ENCODE peak calls at places on chromosomes 7 and 10, in six cellular contexts. One of them, this sample, is unnamed.

GRCh38 chr7:17623546-17624185 is 316.6 kb downstream of the SNX13 start:
- DNase-seq in body of pancreas: no peak
- DNase-seq in testis: no peak
- DNase-seq in transverse colon: no peak
- DNase-seq in stomach: no peak
- DNase-seq in heart left ventricle: no peak
- DNase-seq in this sample: no peak

GRCh38 chr10:26540601-26541000 is 102.5 kb downstream of the APBB1IP start:
- DNase-seq in body of pancreas: no peak
- DNase-seq in testis: no peak
- DNase-seq in transverse colon: no peak
- DNase-seq in stomach: no peak
- DNase-seq in heart left ventricle: no peak
- DNase-seq in this sample: no peak

GRCh38 chr7:12369700-12370099 is 34.0 kb downstream of the VWDE start:
- DNase-seq in body of pancreas: no peak
- DNase-seq in testis: no peak
- DNase-seq in transverse colon: no peak
- DNase-seq in stomach: no peak
- DNase-seq in heart left ventricle: no peak
- DNase-seq in this sample: no peak

GRCh38 chr7:127253289-127254162 is 785 bp upstream of the GRM8 start:
- DNase-seq in body of pancreas: peak; percentile 64
- DNase-seq in testis: peak; percentile 83
- DNase-seq in transverse colon: peak; percentile 77
- DNase-seq in stomach: peak; percentile 67
- DNase-seq in heart left ventricle: peak; percentile 67
- DNase-seq in this sample: no peak

GRCh38 chr7:51141451-51141971 is 175.1 kb downstream of the COBL start:
- DNase-seq in body of pancreas: no peak
- DNase-seq in testis: no peak
- DNase-seq in transverse colon: no peak
- DNase-seq in stomach: no peak
- DNase-seq in heart left ventricle: no peak
- DNase-seq in this sample: peak; percentile 83

GRCh38 chr10:115214799-115215198 is 121.6 kb downstream of the ATRNL1 start:
- DNase-seq in body of pancreas: no peak
- DNase-seq in testis: no peak
- DNase-seq in transverse colon: no peak
- DNase-seq in stomach: no peak
- DNase-seq in heart left ventricle: no peak
- DNase-seq in this sample: no peak

GRCh38 chr7:25856056-25856780 is 295.8 kb upstream of the NFE2L3 start:
- DNase-seq in body of pancreas: no peak
- DNase-seq in testis: peak; percentile 17
- DNase-seq in transverse colon: peak; percentile 35
- DNase-seq in stomach: no peak
- DNase-seq in heart left ventricle: no peak
- DNase-seq in this sample: no peak

GRCh38 chr10:71848325-71849277 is 2.5 kb downstream of the PSAP start:
- DNase-seq in body of pancreas: no peak
- DNase-seq in testis: no peak
- DNase-seq in transverse colon: no peak
- DNase-seq in stomach: no peak
- DNase-seq in heart left ventricle: no peak
- DNase-seq in this sample: no peak

GRCh38 chr7:36474283-36475010 is 84.8 kb downstream of the ANLN start:
- DNase-seq in body of pancreas: no peak
- DNase-seq in testis: no peak
- DNase-seq in transverse colon: no peak
- DNase-seq in stomach: no peak
- DNase-seq in heart left ventricle: no peak
- DNase-seq in this sample: no peak

GRCh38 chr10:6894405-6894804 is 314.3 kb upstream of the PRKCQ start:
- DNase-seq in body of pancreas: no peak
- DNase-seq in testis: no peak
- DNase-seq in transverse colon: no peak
- DNase-seq in stomach: no peak
- DNase-seq in heart left ventricle: no peak
- DNase-seq in this sample: no peak

GRCh38 chr7:124201768-124202349 is 169.0 kb upstream of the TMEM229A start:
- DNase-seq in body of pancreas: no peak
- DNase-seq in testis: no peak
- DNase-seq in transverse colon: no peak
- DNase-seq in stomach: no peak
- DNase-seq in heart left ventricle: no peak
- DNase-seq in this sample: no peak

GRCh38 chr7:107610353-107610752 is 30.3 kb downstream of the BCAP29 start:
- DNase-seq in body of pancreas: no peak
- DNase-seq in testis: no peak
- DNase-seq in transverse colon: no peak
- DNase-seq in stomach: no peak
- DNase-seq in heart left ventricle: no peak
- DNase-seq in this sample: no peak

GRCh38 chr7:44150966-44151678 is 10.0 kb upstream of the MYL7 start:
- DNase-seq in body of pancreas: peak; percentile 8
- DNase-seq in testis: no peak
- DNase-seq in transverse colon: no peak
- DNase-seq in stomach: no peak
- DNase-seq in heart left ventricle: no peak
- DNase-seq in this sample: no peak

GRCh38 chr7:21980921-21981320 is 35.2 kb upstream of the CDCA7L start:
- DNase-seq in body of pancreas: no peak
- DNase-seq in testis: no peak
- DNase-seq in transverse colon: no peak
- DNase-seq in stomach: no peak
- DNase-seq in heart left ventricle: no peak
- DNase-seq in this sample: no peak

GRCh38 chr10:47195274-47195885 is 104.6 kb upstream of the GDF10 start:
- DNase-seq in body of pancreas: no peak
- DNase-seq in testis: no peak
- DNase-seq in transverse colon: no peak
- DNase-seq in stomach: no peak
- DNase-seq in heart left ventricle: no peak
- DNase-seq in this sample: no peak

GRCh38 chr10:110169586-110169985 is 37.8 kb upstream of the MXI1 start:
- DNase-seq in body of pancreas: no peak
- DNase-seq in testis: no peak
- DNase-seq in transverse colon: no peak
- DNase-seq in stomach: no peak
- DNase-seq in heart left ventricle: no peak
- DNase-seq in this sample: peak; percentile 40

GRCh38 chr7:78280276-78280675 is 481.7 kb downstream of the PHTF2 start:
- DNase-seq in body of pancreas: no peak
- DNase-seq in testis: no peak
- DNase-seq in transverse colon: no peak
- DNase-seq in stomach: no peak
- DNase-seq in heart left ventricle: no peak
- DNase-seq in this sample: no peak

GRCh38 chr10:119206603-119207366 is 586 bp upstream of the GRK5 start:
- DNase-seq in body of pancreas: peak; percentile 61
- DNase-seq in testis: peak; percentile 73
- DNase-seq in transverse colon: peak; percentile 70
- DNase-seq in stomach: peak; percentile 76
- DNase-seq in heart left ventricle: peak; percentile 86
- DNase-seq in this sample: peak; percentile 93

GRCh38 chr7:32030904-32031692 is 39.1 kb downstream of the PDE1C start:
- DNase-seq in body of pancreas: no peak
- DNase-seq in testis: no peak
- DNase-seq in transverse colon: no peak
- DNase-seq in stomach: no peak
- DNase-seq in heart left ventricle: no peak
- DNase-seq in this sample: no peak

GRCh38 chr7:51033722-51034530 is 251.2 kb upstream of the GRB10 start:
- DNase-seq in body of pancreas: no peak
- DNase-seq in testis: no peak
- DNase-seq in transverse colon: no peak
- DNase-seq in stomach: no peak
- DNase-seq in heart left ventricle: peak; percentile 44
- DNase-seq in this sample: no peak

GRCh38 chr10:113644185-113645120 is 19.4 kb downstream of the NRAP start:
- DNase-seq in body of pancreas: no peak
- DNase-seq in testis: no peak
- DNase-seq in transverse colon: peak; percentile 36
- DNase-seq in stomach: peak; percentile 29
- DNase-seq in heart left ventricle: no peak
- DNase-seq in this sample: no peak

GRCh38 chr7:79936281-79936983 is 198.2 kb upstream of the GNAI1 start:
- DNase-seq in body of pancreas: no peak
- DNase-seq in testis: no peak
- DNase-seq in transverse colon: no peak
- DNase-seq in stomach: no peak
- DNase-seq in heart left ventricle: no peak
- DNase-seq in this sample: no peak

GRCh38 chr7:142088022-142088714 is 23.4 kb upstream of the MGAM2 start:
- DNase-seq in body of pancreas: peak; percentile 71
- DNase-seq in testis: no peak
- DNase-seq in transverse colon: peak; percentile 12
- DNase-seq in stomach: no peak
- DNase-seq in heart left ventricle: no peak
- DNase-seq in this sample: no peak

GRCh38 chr10:22433875-22434274 is 88.6 kb downstream of the SPAG6 start:
- DNase-seq in body of pancreas: no peak
- DNase-seq in testis: no peak
- DNase-seq in transverse colon: no peak
- DNase-seq in stomach: no peak
- DNase-seq in heart left ventricle: no peak
- DNase-seq in this sample: no peak

GRCh38 chr7:24152907-24153513 is 131.0 kb upstream of the NPY start:
- DNase-seq in body of pancreas: no peak
- DNase-seq in testis: no peak
- DNase-seq in transverse colon: peak; percentile 11
- DNase-seq in stomach: no peak
- DNase-seq in heart left ventricle: no peak
- DNase-seq in this sample: no peak

DNA sequence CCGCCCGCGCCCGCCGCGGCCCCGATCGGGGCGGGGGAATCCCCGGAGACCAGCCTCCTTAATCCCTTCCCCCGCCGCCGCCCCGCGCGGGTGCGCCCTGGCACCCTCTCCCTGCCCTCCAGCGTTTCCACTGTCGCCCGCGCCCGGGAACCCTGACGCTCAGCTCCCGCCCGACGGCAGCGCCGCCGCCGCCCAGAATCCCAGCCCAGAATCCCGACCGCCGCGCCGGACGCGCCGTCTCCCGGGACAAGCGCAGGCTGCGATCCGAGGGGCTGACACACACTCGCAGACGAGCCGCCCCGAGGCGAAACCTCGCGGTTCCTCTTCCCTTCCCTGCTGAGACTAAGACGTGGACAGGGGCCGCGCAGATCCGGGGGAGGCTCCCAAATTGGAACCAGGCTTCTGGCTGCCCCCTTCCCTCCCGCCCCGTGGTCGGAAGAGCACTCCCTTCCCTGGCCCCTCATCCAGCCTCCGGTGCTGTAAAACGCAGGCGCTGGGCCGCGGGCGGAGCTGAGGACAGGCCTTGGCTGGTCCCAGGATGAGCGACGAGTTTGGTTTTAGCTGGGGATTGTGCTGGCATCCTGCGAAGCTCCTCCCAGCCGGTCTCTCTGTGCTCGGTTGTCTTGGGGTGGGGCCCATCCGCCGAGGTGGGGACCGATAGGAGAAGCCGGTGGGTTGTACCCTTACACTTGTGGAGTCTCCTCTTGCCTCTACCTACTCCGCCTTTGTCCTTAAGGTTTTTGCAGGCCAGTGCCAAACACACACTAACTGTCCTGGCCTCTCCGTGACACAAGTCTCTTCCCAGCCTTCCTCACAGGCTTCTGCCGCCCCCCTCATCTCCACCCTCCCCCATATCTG is 1.1 kb downstream of the MARVELD1 start:
- DNase-seq in body of pancreas: peak; percentile 33
- DNase-seq in testis: peak; percentile 80
- DNase-seq in transverse colon: peak; percentile 72
- DNase-seq in stomach: peak; percentile 38
- DNase-seq in heart left ventricle: peak; percentile 84
- DNase-seq in this sample: peak; percentile 96
- TF ChIP-seq POLR2A in body of pancreas: peak; percentile 42
- TF ChIP-seq POLR2A in testis: peak; percentile 33
- TF ChIP-seq POLR2A in transverse colon: peak; percentile 78
- TF ChIP-seq POLR2A in stomach: no peak
- TF ChIP-seq POLR2A in heart left ventricle: peak; percentile 50
- TF ChIP-seq POLR2A in this sample: no peak

GRCh38 chr7:139947021-139947420 is 115.7 kb downstream of the PARP12 start:
- DNase-seq in body of pancreas: no peak
- DNase-seq in testis: no peak
- DNase-seq in transverse colon: no peak
- DNase-seq in stomach: no peak
- DNase-seq in heart left ventricle: no peak
- DNase-seq in this sample: no peak
- TF ChIP-seq POLR2A in body of pancreas: no peak
- TF ChIP-seq POLR2A in testis: no peak
- TF ChIP-seq POLR2A in transverse colon: no peak
- TF ChIP-seq POLR2A in stomach: no peak
- TF ChIP-seq POLR2A in heart left ventricle: no peak
- TF ChIP-seq POLR2A in this sample: no peak

DNA sequence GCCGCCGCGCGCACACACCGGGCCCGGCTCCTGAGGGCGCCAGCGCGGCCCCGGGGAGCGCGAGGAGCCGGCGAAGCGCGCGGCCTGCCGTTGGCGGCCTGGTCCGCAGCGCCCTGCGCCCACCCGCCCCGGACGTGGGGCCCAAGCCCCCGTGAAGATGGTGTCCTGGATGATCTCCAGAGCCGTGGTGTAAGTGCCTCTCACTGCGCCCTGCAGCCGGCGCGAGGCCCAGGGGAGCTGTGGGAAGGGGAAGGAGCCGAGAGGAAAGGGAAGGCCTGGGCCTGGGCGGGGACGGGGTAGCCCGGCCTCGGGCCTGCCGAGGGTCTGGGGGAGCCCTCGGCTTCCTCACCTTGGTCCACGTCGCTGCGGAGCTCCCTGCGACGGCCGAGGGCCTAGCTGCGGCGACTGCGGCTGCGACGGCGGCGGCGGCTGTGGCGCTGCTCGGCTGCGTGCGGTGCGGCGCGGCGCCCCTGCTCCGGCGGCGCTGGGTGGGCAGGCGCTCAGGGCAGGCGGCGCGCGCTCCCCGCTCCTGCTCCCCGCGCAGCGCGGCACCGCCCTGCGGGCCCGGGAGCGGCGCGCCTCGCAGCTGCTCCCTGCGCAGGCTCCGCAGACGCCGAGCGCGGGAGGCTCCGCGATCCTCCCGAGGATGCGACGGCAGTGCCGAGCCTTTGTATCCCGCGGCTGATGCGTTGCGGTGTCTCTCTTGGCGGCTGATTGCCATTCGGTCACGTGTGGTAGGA is at the start of gene REEP3:
- DNase-seq in body of pancreas: peak; percentile 54
- DNase-seq in testis: peak; percentile 67
- DNase-seq in transverse colon: peak; percentile 66
- DNase-seq in stomach: peak; percentile 61
- DNase-seq in heart left ventricle: peak; percentile 82
- DNase-seq in this sample: no peak
- TF ChIP-seq POLR2A in body of pancreas: peak; percentile 71
- TF ChIP-seq POLR2A in testis: no peak
- TF ChIP-seq POLR2A in transverse colon: peak; percentile 64
- TF ChIP-seq POLR2A in stomach: no peak
- TF ChIP-seq POLR2A in heart left ventricle: peak; percentile 35
- TF ChIP-seq POLR2A in this sample: peak; percentile 45

GRCh38 chr7:101245147-101245668 is 327 bp upstream of the FIS1 start:
- DNase-seq in body of pancreas: no peak
- DNase-seq in testis: peak; percentile 35
- DNase-seq in transverse colon: no peak
- DNase-seq in stomach: no peak
- DNase-seq in heart left ventricle: peak; percentile 42
- DNase-seq in this sample: no peak
- TF ChIP-seq POLR2A in body of pancreas: peak; percentile 41
- TF ChIP-seq POLR2A in testis: no peak
- TF ChIP-seq POLR2A in transverse colon: no peak
- TF ChIP-seq POLR2A in stomach: no peak
- TF ChIP-seq POLR2A in heart left ventricle: no peak
- TF ChIP-seq POLR2A in this sample: no peak

GRCh38 chr10:87092861-87093460 is 1.7 kb downstream of the GLUD1 start:
- DNase-seq in body of pancreas: peak; percentile 28
- DNase-seq in testis: no peak
- DNase-seq in transverse colon: peak; percentile 38
- DNase-seq in stomach: no peak
- DNase-seq in heart left ventricle: no peak
- DNase-seq in this sample: no peak
- TF ChIP-seq POLR2A in body of pancreas: peak; percentile 37
- TF ChIP-seq POLR2A in testis: no peak
- TF ChIP-seq POLR2A in transverse colon: peak; percentile 13
- TF ChIP-seq POLR2A in stomach: no peak
- TF ChIP-seq POLR2A in heart left ventricle: no peak
- TF ChIP-seq POLR2A in this sample: no peak

This sample was measured in vagina.